ENCODE peak calls at places on chromosomes 13 and 19, in four cellular contexts. J is SK-N-SH, K is HepG2, G is K562. N is an unnamed sample.

GRCh38 chr13:74573654-74574053 is 439.4 kb upstream of the KLF12 start:
- DNase-seq in J (no peak), K (peak), G (peak), N (no peak)

GRCh38 chr13:113792236-113792770 is 33.3 kb downstream of the TMEM255B start:
- DNase-seq in J (no peak), K (no peak), G (no peak), N (no peak)

GRCh38 chr19:46766569-46767317 is 20.5 kb upstream of the STRN4 start:
- DNase-seq in J (peak), K (peak), G (peak), N (no peak)

GRCh38 chr19:19776206-19777008 is 43.5 kb upstream of the ZNF14 start:
- DNase-seq in J (peak), K (peak), G (peak), N (peak)

GRCh38 chr13:69524459-69525155 is 583.0 kb upstream of the ATXN8OS start:
- DNase-seq in J (no peak), K (no peak), G (no peak), N (no peak)

GRCh38 chr13:105464249-105464648 is 1071.2 kb downstream of the EFNB2 start:
- DNase-seq in J (no peak), K (no peak), G (no peak), N (no peak)

GRCh38 chr13:44575741-44576395 is at the start of gene TSC22D1:
- DNase-seq in J (peak), K (no peak), G (no peak), N (no peak)

GRCh38 chr13:33279898-33280549 is 5.5 kb downstream of the STARD13 start:
- DNase-seq in J (no peak), K (peak), G (no peak), N (no peak)

GRCh38 chr19:50233308-50233910 is 30.0 kb downstream of the MYH14 start:
- DNase-seq in J (no peak), K (no peak), G (no peak), N (no peak)

GRCh38 chr19:5389353-5389752 is 48.7 kb upstream of the PTPRS start:
- DNase-seq in J (no peak), K (no peak), G (no peak), N (no peak)

GRCh38 chr13:36639610-36640009 is 34.2 kb upstream of the SERTM1 start:
- DNase-seq in J (peak), K (no peak), G (no peak), N (no peak)

GRCh38 chr13:48112896-48113525 is 18.1 kb upstream of the MED4 start:
- DNase-seq in J (no peak), K (no peak), G (no peak), N (no peak)

GRCh38 chr13:92767468-92767867 is 459.1 kb upstream of the GPC6 start:
- DNase-seq in J (no peak), K (no peak), G (no peak), N (no peak)

DNA sequence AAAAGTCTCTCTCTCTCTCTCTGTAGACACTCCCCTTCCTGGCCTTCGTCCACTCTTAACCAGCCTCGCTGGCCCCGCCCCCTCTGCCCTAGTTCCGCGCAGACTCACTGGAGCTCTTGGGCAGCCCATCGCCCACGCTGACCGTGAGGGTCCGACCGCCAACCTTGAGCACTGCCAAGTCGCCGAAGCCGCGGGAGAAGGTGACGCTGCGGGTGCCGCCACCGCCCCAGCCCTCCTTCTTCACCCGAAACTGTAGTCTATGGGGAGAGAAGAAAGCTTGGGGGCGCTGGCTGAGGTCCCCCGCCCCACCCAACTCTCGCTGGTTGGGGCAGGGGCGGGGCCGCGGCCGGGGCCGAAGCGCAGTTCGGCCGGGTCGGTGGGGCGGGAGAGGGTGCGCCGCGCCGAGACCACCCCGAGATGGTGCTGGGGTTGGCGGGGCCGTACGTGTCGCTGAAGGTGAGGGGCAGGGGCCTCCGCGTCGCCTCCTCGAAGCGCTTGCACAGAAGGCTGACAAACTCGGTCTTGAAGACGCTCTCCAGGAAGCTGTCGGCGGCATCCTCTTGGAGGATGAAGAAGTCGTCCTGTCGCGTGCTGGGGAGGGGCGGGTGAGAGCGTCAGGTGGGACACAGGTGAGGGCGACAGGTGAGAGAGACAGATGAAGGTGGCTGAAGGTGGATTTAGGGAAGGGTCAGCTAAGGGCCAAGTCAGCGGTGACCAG is 12.5 kb upstream of the ZNF414 start:
- DNase-seq in J (peak), K (peak), G (peak), N (no peak)
- TF ChIP-seq MXI1 in J (peak), K (peak), G (no peak), N (no peak)

GRCh38 chr19:13825489-13826475 is 30.5 kb downstream of the ZSWIM4 start:
- DNase-seq in J (peak), K (no peak), G (peak), N (no peak)
- TF ChIP-seq SIN3A in J (no peak), K (no peak), G (no peak), N (no peak)

DNA sequence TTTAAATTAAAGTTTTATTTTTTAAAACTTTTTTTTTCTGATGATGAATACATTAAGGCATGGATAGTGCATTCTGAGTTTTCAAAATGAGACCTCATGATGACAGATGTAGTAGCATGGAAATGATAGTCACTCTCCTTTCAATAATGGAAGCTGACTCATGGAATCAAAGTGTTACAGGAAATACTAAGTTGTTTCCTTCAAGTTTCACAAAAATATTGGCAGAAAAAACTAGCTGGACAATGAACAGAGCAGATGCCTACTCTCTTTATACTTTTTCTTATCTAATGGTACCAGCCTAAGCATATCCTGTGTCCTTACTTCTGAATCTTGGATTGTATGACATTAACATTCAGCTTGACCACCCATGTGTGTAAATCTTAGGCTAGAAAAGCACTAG is 1337.3 kb downstream of the PCDH9 start:
- DNase-seq in J (no peak), K (no peak), G (no peak), N (no peak)
- TF ChIP-seq MXI1 in J (no peak), K (no peak), G (no peak), N (no peak)

GRCh38 chr19:31693131-31693700 is 344.0 kb upstream of the TSHZ3 start:
- DNase-seq in J (no peak), K (no peak), G (no peak), N (no peak)
- TF ChIP-seq SIN3A in J (no peak), K (no peak), G (no peak), N (no peak)

DNA sequence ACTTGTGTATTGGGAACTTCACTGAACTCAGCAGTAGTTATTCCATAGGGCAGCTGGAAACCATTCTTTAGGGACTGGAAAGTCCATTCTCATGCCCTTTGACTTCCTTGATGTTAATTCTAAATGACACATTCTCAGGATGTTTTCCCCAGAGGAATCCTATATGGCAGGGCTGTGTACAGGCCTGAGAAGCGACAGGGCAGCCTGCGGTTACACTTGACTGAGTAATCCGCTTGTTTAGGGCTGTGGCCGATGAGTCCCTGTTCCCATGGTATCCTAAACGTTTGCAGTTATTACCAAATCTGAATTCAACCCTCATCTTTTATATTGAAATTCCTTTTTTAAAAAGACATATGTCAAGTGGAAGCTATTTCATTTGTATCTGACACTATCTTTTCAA is 83.5 kb downstream of the COL4A2 start:
- DNase-seq in J (no peak), K (no peak), G (no peak), N (no peak)
- TF ChIP-seq MXI1 in J (no peak), K (no peak), G (no peak), N (no peak)

GRCh38 chr19:2290441-2291184 is 8.6 kb upstream of the PEAK3 start:
- DNase-seq in J (no peak), K (no peak), G (no peak), N (no peak)
- TF ChIP-seq SIN3A in J (no peak), K (no peak), G (no peak), N (no peak)

DNA sequence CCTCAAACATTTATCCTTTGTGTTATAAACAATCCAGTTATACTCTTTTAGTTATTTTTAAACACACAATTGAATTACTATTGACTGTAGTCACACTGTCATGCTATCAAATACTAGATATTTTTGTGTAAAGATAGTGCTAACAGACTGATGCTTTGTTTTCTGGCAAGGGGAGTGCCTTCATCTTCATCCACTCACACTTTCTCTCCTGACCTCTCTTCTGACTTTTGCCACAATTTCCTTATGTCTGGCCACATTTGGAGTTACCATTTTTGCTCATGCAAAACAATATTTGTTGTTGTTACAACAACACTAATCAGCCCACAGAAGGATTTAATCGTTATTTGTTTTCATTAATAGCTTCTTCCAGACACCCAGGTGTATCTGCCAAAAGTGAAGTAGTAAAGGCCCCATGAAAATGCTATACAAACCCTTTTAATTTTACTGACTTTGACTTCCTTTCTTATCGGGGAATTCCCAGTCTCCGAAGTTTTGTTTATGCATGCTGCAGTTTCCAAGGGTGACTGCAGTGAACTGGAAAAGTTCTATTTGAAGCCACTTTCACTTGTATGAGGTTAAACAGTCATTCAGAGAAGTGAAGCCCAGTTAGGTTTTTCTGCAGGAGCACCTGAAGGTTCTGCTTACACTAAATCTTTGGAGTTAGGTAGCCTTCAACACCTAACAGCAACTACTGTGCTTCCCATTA is 66.1 kb upstream of the FRY start:
- DNase-seq in J (no peak), K (no peak), G (no peak), N (peak)
- TF ChIP-seq MXI1 in J (no peak), K (no peak), G (no peak), N (peak)